ENCODE peak calls at places on chromosomes 13 and 19, in six cellular contexts. Q, Y, O, E, C and D are unnamed samples. For H3K4me1 and H3K36me3, the result is how much of the 10 kb centered on the place peaks cover.

GRCh38 chr13:75372517-75372916 is 109.5 kb downstream of the TBC1D4 start:
- DNase-seq in Y (peak), E (no peak), O (peak), C (peak), Q (no peak), D (no peak)

GRCh38 chr13:109642358-109642757 is 144.0 kb downstream of the IRS2 start:
- DNase-seq in C (no peak), Q (no peak), Y (no peak), E (no peak), O (no peak), D (no peak)

GRCh38 chr19:1853295-1854031 is 5.2 kb upstream of the REXO1 start:
- DNase-seq in O (peak), Y (no peak), C (peak), Q (peak), E (peak), D (peak)

GRCh38 chr19:21463449-21464105 is 41.8 kb upstream of the ZNF429 start:
- DNase-seq in Q (peak), E (peak), O (no peak), Y (peak), C (no peak), D (no peak)

GRCh38 chr13:50685491-50685890 is 158.0 kb downstream of the DLEU7 start:
- DNase-seq in E (no peak), C (peak), Y (no peak), Q (peak), O (no peak), D (no peak)

GRCh38 chr13:42807236-42807635 is 25.9 kb downstream of the FAM216B start:
- DNase-seq in O (peak), E (no peak), C (peak), Y (no peak), Q (no peak), D (no peak)

GRCh38 chr19:401836-402535 is 7.0 kb downstream of the C2CD4C start:
- DNase-seq in C (no peak), O (no peak), E (peak), Q (no peak), Y (no peak), D (no peak)

GRCh38 chr19:41541990-41542584 is 33.9 kb upstream of the CEACAM21 start:
- DNase-seq in C (no peak), Y (peak), O (peak), Q (peak), E (peak), D (peak)

GRCh38 chr19:2271516-2272103 is 10.4 kb downstream of the PEAK3 start:
- DNase-seq in O (peak), E (peak), Y (no peak), Q (peak), C (no peak), D (peak)

GRCh38 chr13:45137501-45137880 is 17.2 kb downstream of the GTF2F2 start:
- DNase-seq in O (no peak), Q (no peak), Y (no peak), C (no peak), E (no peak), D (no peak)

GRCh38 chr19:45996933-45997332 is 1.7 kb downstream of the CCDC61 start:
- DNase-seq in Q (no peak), E (no peak), C (no peak), Y (no peak), O (no peak), D (no peak)

GRCh38 chr19:38061294-38061693 is 154.3 kb downstream of the SIPA1L3 start:
- DNase-seq in E (no peak), O (peak), Q (no peak), Y (no peak), C (peak), D (no peak)

GRCh38 chr19:35389192-35389861 is 18.5 kb downstream of the GPR42 start:
- DNase-seq in C (no peak), O (no peak), E (no peak), Y (no peak), Q (no peak), D (no peak)

GRCh38 chr19:47729799-47730520 is 15.4 kb upstream of the NOP53 start:
- DNase-seq in O (no peak), E (peak), C (no peak), Q (peak), Y (no peak), D (no peak)

GRCh38 chr13:57725480-57725879 is 93.9 kb downstream of the PCDH17 start:
- DNase-seq in Q (no peak), E (no peak), C (no peak), O (no peak), Y (no peak), D (no peak)

GRCh38 chr13:95643814-95644598 is 500 bp downstream of the DZIP1 start:
- DNase-seq in Y (no peak), Q (no peak), O (peak), E (peak), C (peak), D (no peak)

GRCh38 chr13:84187626-84188025 is 305.4 kb upstream of the SLITRK1 start:
- DNase-seq in E (no peak), C (no peak), Y (no peak), Q (no peak), O (no peak), D (no peak)

GRCh38 chr19:3585301-3586123 is at the start of gene GIPC3:
- DNase-seq in Q (no peak), E (no peak), O (no peak), Y (no peak), C (peak), D (no peak)
- H3K4me3 ChIP-seq in Q (peak), E (peak), O (peak), Y (no peak), C (peak), D (no peak)

DNA sequence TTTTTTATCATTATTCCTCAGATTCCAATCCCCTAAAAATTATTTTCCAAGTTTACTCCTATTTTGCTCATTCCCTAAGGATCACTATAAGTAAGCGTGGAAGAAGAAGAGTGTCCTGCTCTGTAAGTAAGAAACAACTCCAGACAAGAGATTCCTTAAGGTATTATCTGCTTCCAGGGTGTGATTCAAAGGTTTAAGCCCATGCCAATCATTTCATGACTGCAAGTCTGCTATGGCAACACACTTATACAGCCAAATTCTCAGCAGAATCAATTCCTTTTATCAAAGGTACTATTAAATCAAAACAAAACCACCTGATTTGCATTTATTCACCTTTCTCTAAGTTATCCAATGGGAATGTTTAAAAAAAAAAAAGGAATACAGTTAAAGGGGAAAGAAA is 43.7 kb downstream of the FOXO1 start:
- DNase-seq in O (no peak), Q (no peak), C (no peak), Y (no peak), E (no peak), D (no peak)
- H3K4me1 ChIP-seq in O (under half), Q (under half), C (under half), Y (under half), E (half or more), D (half or more)

GRCh38 chr19:50378169-50378862 is 2.1 kb downstream of the NR1H2 start:
- DNase-seq in C (no peak), O (no peak), Y (no peak), Q (no peak), E (peak), D (no peak)
- H3K36me3 ChIP-seq in C (half or more), O (under half), Y (under half), Q (under half), E (half or more), D (under half)

GRCh38 chr19:39448271-39448670 is 2.9 kb downstream of the SUPT5H start:
- DNase-seq in C (no peak), O (peak), Y (no peak), E (peak), Q (no peak), D (no peak)
- H3K4me3 ChIP-seq in C (no peak), O (no peak), Y (no peak), E (no peak), Q (no peak), D (no peak)

GRCh38 chr13:114334305-114335053 is 20.2 kb downstream of the CHAMP1 start:
- DNase-seq in O (no peak), E (no peak), Q (no peak), Y (no peak), C (no peak), D (no peak)

GRCh38 chr13:114341003-114341777 is 26.9 kb downstream of the CHAMP1 start:
- DNase-seq in E (no peak), O (no peak), Y (no peak), Q (no peak), C (no peak), D (no peak)

GRCh38 chr13:114339779-114340534 is 25.7 kb downstream of the CHAMP1 start:
- DNase-seq in Q (peak), C (peak), E (no peak), O (peak), Y (no peak), D (peak)

GRCh38 chr13:114338959-114339358 is 24.7 kb downstream of the CHAMP1 start:
- DNase-seq in Y (no peak), Q (no peak), O (no peak), E (no peak), C (no peak), D (no peak)
- H3K4me1 ChIP-seq in Y (under half), Q (under half), O (under half), E (under half), C (under half), D (under half)